ENCODE peak calls at places on chromosome 15, in four cellular contexts. V is GM12878; H is CD8-positive, alpha-beta T cell; K is fibroblast of lung. Z is an unnamed sample. For H3K4me1, the result is how much of the 10 kb centered on the place peaks cover.

GRCh38 chr15:20646529-20647142 is 105.0 kb upstream of the GOLGA6L6 start:
- DNase-seq in K (no peak), V (no peak), H (no peak), Z (no peak)

GRCh38 chr15:51887887-51888592 is 58.6 kb downstream of the TMOD3 start:
- DNase-seq in K (no peak), H (no peak), V (no peak), Z (peak)

GRCh38 chr15:36545451-36545992 is 33.9 kb upstream of the CDIN1 start:
- DNase-seq in V (no peak), K (no peak), H (no peak), Z (no peak)

GRCh38 chr15:29883126-29883525 is 60.9 kb upstream of the TJP1 start:
- DNase-seq in K (peak), V (no peak), H (no peak), Z (no peak)

GRCh38 chr15:51793521-51793920 is 35.9 kb upstream of the TMOD3 start:
- DNase-seq in H (no peak), V (no peak), K (peak), Z (no peak)

GRCh38 chr15:99620178-99620577 is 54.4 kb downstream of the MEF2A start:
- DNase-seq in V (no peak), H (no peak), K (no peak), Z (no peak)

GRCh38 chr15:63040509-63040908 is 2.0 kb upstream of the TPM1 start:
- DNase-seq in K (no peak), V (no peak), H (no peak), Z (no peak)

GRCh38 chr15:36407647-36408046 is 171.8 kb upstream of the CDIN1 start:
- DNase-seq in K (peak), H (no peak), V (no peak), Z (no peak)

GRCh38 chr15:35545316-35545824 is 595 bp downstream of the DPH6 start:
- DNase-seq in K (peak), V (peak), H (no peak), Z (no peak)

DNA sequence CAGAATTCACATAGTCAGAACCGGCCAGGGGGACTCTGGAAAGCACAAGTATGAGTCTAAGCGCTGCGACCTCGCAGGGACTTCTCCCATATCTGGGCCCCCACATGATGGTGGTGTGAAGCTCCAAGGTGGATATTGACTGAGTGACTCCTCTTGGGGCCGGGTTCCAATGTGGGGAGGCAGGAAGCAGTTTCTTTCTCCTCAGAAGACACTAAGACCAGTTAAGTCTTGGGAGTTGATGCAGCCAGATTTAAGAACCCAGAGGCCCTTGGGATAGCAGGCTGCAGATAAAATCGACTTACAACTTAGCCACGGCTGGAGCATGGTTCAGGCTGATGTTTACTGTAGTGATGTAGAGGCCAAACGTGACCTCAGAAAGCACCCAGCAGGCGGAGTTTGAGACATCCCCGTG is 55.4 kb upstream of the KLF13 start:
- DNase-seq in K (no peak), V (no peak), H (peak), Z (no peak)
- H3K4me1 ChIP-seq in K (under half), V (under half), H (under half), Z (under half)

GRCh38 chr15:100919481-100920405 is 586 bp downstream of the LRRK1 start:
- DNase-seq in H (no peak), V (no peak), K (peak), Z (peak)
- H3K4me3 ChIP-seq in H (no peak), V (peak), K (peak), Z (no peak)

GRCh38 chr15:42366151-42366550 is 6.8 kb downstream of the CAPN3 start:
- DNase-seq in H (no peak), V (no peak), K (no peak), Z (no peak)
- H3K27ac ChIP-seq in H (no peak), V (no peak), K (no peak), Z (no peak)

GRCh38 chr15:92634046-92634445 is 21.5 kb downstream of the FAM174B start:
- DNase-seq in H (no peak), K (no peak), V (no peak), Z (no peak)

GRCh38 chr15:92633418-92633817 is 22.2 kb downstream of the FAM174B start:
- DNase-seq in V (no peak), K (no peak), H (no peak), Z (no peak)

GRCh38 chr15:92633001-92633400 is 22.6 kb downstream of the FAM174B start:
- DNase-seq in V (no peak), H (no peak), K (no peak), Z (no peak)

GRCh38 chr15:92636401-92636949 is 19.1 kb downstream of the FAM174B start:
- DNase-seq in V (no peak), H (no peak), K (no peak), Z (no peak)

GRCh38 chr15:92634641-92635272 is 20.8 kb downstream of the FAM174B start:
- DNase-seq in V (no peak), H (no peak), K (no peak), Z (no peak)
- H3K4me1 ChIP-seq in V (under half), H (under half), K (under half), Z (under half)

GRCh38 chr15:31458591-31458990 is 132.0 kb downstream of the KLF13 start:
- DNase-seq in K (no peak), V (no peak), H (no peak), Z (no peak)
- H3K4me3 ChIP-seq in K (no peak), V (peak), H (no peak), Z (no peak)

DNA sequence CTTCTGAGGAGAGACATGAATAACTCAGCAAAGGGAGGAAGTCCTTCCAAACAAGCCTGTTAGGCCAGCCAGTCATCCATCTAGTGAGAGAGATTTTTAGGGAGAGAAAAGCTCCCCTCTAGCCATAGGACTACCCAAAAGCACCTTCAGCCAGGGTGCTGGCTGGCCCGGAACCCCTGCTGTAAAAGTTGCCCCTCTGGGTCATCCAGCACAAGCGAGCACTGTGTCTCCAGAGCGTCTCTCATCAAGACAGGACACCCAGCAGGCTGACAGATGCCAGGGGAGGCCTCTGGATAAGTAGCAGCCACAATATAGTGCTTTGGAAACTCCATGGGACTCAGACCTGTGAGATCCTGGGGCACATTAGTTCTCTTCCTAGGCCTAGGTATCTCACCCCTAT is 24.5 kb downstream of the ANXA2 start:
- DNase-seq in K (no peak), H (no peak), V (no peak), Z (no peak)
- H3K27ac ChIP-seq in K (peak), H (no peak), V (no peak), Z (no peak)

GRCh38 chr15:78052545-78052944 is 25.0 kb downstream of the TBC1D2B start:
- DNase-seq in K (no peak), H (no peak), V (no peak), Z (no peak)
- H3K4me1 ChIP-seq in K (under half), H (half or more), V (half or more), Z (half or more)

GRCh38 chr15:69755571-69756310 is 303.1 kb downstream of the RPLP1 start:
- DNase-seq in V (peak), H (peak), K (peak), Z (peak)
- H3K4me3 ChIP-seq in V (no peak), H (peak), K (no peak), Z (no peak)

Z was measured in CD4-positive, alpha-beta memory T cell.